ENCODE peak calls at places on chromosome 12, in five cellular contexts. F, O, K, L and E are unnamed samples.

GRCh38 chr12:92546826-92547348 is 155.9 kb upstream of the PLEKHG7 start:
- DNase-seq in O (no peak), K (no peak), L (no peak), F (no peak), E (no peak)

GRCh38 chr12:6996040-6996441 is 22.2 kb downstream of the LPCAT3 start:
- DNase-seq in F (no peak), K (no peak), O (no peak), L (peak), E (no peak)

GRCh38 chr12:65900912-65901672 is 76.8 kb downstream of the HMGA2 start:
- DNase-seq in F (no peak), K (no peak), L (no peak), O (no peak), E (no peak)

GRCh38 chr12:12216349-12217017 is 50.4 kb downstream of the LRP6 start:
- DNase-seq in F (no peak), K (no peak), L (no peak), O (no peak), E (no peak)

GRCh38 chr12:23640754-23641153 is 308.7 kb downstream of the SOX5 start:
- DNase-seq in F (no peak), K (no peak), O (no peak), L (no peak), E (no peak)

GRCh38 chr12:31362759-31363415 is 36.9 kb upstream of the SINHCAF start:
- DNase-seq in L (no peak), F (no peak), O (peak), K (no peak), E (no peak)

GRCh38 chr12:66692986-66693385 is 14.1 kb upstream of the GRIP1 start:
- DNase-seq in F (no peak), K (no peak), O (no peak), L (no peak), E (no peak)

GRCh38 chr12:103102225-103102744 is 144.8 kb downstream of the ASCL1 start:
- DNase-seq in O (no peak), F (no peak), L (no peak), K (no peak), E (no peak)

GRCh38 chr12:19036673-19037357 is 92.7 kb upstream of the PLEKHA5 start:
- DNase-seq in F (no peak), O (no peak), L (no peak), K (no peak), E (no peak)

GRCh38 chr12:109241936-109242335 is 67.1 kb downstream of the FOXN4 start:
- DNase-seq in K (peak), F (no peak), O (no peak), L (no peak), E (no peak)

GRCh38 chr12:89481218-89481914 is 43.2 kb downstream of the GALNT4 start:
- DNase-seq in L (no peak), O (no peak), F (no peak), K (no peak), E (no peak)

GRCh38 chr12:53048033-53048779 is 1.7 kb upstream of the TNS2 start:
- DNase-seq in K (peak), F (peak), L (no peak), O (peak), E (peak)

GRCh38 chr12:71392521-71393145 is 47.0 kb upstream of the LGR5 start:
- DNase-seq in F (no peak), O (peak), K (no peak), L (peak), E (no peak)

GRCh38 chr12:54051081-54051912 is 2.3 kb upstream of the HOXC4 start:
- DNase-seq in O (peak), F (no peak), K (no peak), L (no peak), E (no peak)

GRCh38 chr12:27052742-27053141 is 29.6 kb downstream of the C12orf71 start:
- DNase-seq in K (no peak), O (no peak), L (no peak), F (no peak), E (no peak)

GRCh38 chr12:58171914-58172313 is 230.5 kb downstream of the ATP23 start:
- DNase-seq in L (no peak), K (no peak), F (no peak), O (no peak), E (no peak)

GRCh38 chr12:94059394-94060368 is 88.7 kb upstream of the PLXNC1 start:
- DNase-seq in O (no peak), K (no peak), F (no peak), L (no peak), E (no peak)

GRCh38 chr12:91180577-91180976 is 2.0 kb downstream of the DCN start:
- DNase-seq in K (no peak), F (no peak), O (no peak), L (no peak), E (no peak)

GRCh38 chr12:95623554-95624170 is 72.4 kb upstream of the USP44 start:
- DNase-seq in F (peak), L (peak), O (peak), K (peak), E (peak)

GRCh38 chr12:65156366-65156831 is 13.0 kb upstream of the LEMD3 start:
- DNase-seq in L (no peak), F (no peak), K (no peak), O (no peak), E (no peak)

GRCh38 chr12:122934722-122935121 is 31.5 kb downstream of the ABCB9 start:
- DNase-seq in O (no peak), F (no peak), K (no peak), L (no peak), E (no peak)

GRCh38 chr12:2168808-2169207 is 116.0 kb downstream of the CACNA1C start:
- DNase-seq in O (peak), L (peak), K (no peak), F (no peak), E (no peak)

GRCh38 chr12:76284816-76285750 is 63.1 kb downstream of the BBS10 start:
- DNase-seq in F (no peak), O (no peak), K (no peak), L (no peak), E (no peak)

GRCh38 chr12:105102673-105103072 is 4.9 kb upstream of the WASHC4 start:
- DNase-seq in F (no peak), K (no peak), O (no peak), L (no peak), E (no peak)

GRCh38 chr12:108773798-108774788 is 42.8 kb upstream of the CORO1C start:
- DNase-seq in L (no peak), O (peak), K (peak), F (peak), E (peak)

GRCh38 chr12:68557011-68557715 is 53.5 kb upstream of the RAP1B start:
- DNase-seq in L (no peak), O (no peak), F (no peak), K (no peak), E (no peak)

GRCh38 chr12:108856170-108856427 is 1.3 kb downstream of the SSH1 start:
- DNase-seq in K (no peak), F (no peak), L (no peak), O (no peak), E (peak)

GRCh38 chr12:39138268-39138667 is 232.9 kb upstream of the CPNE8 start:
- DNase-seq in O (no peak), F (no peak), L (no peak), K (no peak), E (no peak)

GRCh38 chr12:110371408-110372055 is 32.0 kb downstream of the ANAPC7 start:
- DNase-seq in L (no peak), K (peak), F (no peak), O (no peak), E (peak)